ENCODE peak calls at places on chromosomes 4 and X, in six cellular contexts. X is H9, Z is pancreas, C is breast epithelium, M is osteocyte, H is GM13977. K is an unnamed sample.

GRCh38 chrX:11437642-11438379 is 144.6 kb downstream of the AMELX start:
- DNase-seq in X (no peak), Z (no peak), C (no peak), M (no peak), H (no peak), K (no peak)

GRCh38 chr4:98602270-98602669 is 56.1 kb downstream of the TSPAN5 start:
- DNase-seq in X (no peak), Z (no peak), C (no peak), M (no peak), H (peak), K (no peak)

GRCh38 chrX:10142041-10142589 is 14.7 kb upstream of the CLCN4 start:
- DNase-seq in X (no peak), Z (no peak), C (no peak), M (no peak), H (no peak), K (no peak)

GRCh38 chr4:33323393-33323792 is 2603.2 kb downstream of the PCDH7 start:
- DNase-seq in X (no peak), Z (no peak), C (no peak), M (no peak), H (no peak), K (no peak)

GRCh38 chr4:42568610-42569207 is 88.2 kb downstream of the ATP8A1 start:
- DNase-seq in X (peak), Z (no peak), C (peak), M (no peak), H (peak), K (no peak)

GRCh38 chr4:73721419-73721818 is 18.9 kb upstream of the CXCL8 start:
- DNase-seq in X (no peak), Z (no peak), C (no peak), M (no peak), H (no peak), K (no peak)

GRCh38 chr4:170259631-170260153 is 169.9 kb upstream of the AADAT start:
- DNase-seq in X (peak), Z (peak), C (peak), M (no peak), H (peak), K (peak)

GRCh38 chr4:154779362-154779947 is 1.6 kb upstream of the RBM46 start:
- DNase-seq in X (no peak), Z (no peak), C (no peak), M (no peak), H (no peak), K (no peak)

GRCh38 chrX:110588164-110588563 is 207.5 kb downstream of the CHRDL1 start:
- DNase-seq in X (no peak), Z (no peak), C (no peak), M (no peak), H (no peak), K (no peak)

GRCh38 chrX:39491548-39492297 is 606.0 kb downstream of the BCOR start:
- DNase-seq in X (no peak), Z (no peak), C (no peak), M (no peak), H (peak), K (no peak)

GRCh38 chrX:17597836-17598434 is 139.4 kb upstream of the SCML1 start:
- DNase-seq in X (no peak), Z (peak), C (peak), M (no peak), H (no peak), K (peak)

GRCh38 chrX:120365320-120365719 is 3.4 kb downstream of the ATP1B4 start:
- DNase-seq in X (peak), Z (peak), C (no peak), M (no peak), H (peak), K (no peak)

GRCh38 chrX:9995855-9996339 is 28.7 kb downstream of the CLDN34 start:
- DNase-seq in X (peak), Z (peak), C (peak), M (peak), H (peak), K (peak)

GRCh38 chr4:112003508-112003907 is 141.7 kb upstream of the FAM241A start:
- DNase-seq in X (no peak), Z (no peak), C (no peak), M (no peak), H (no peak), K (no peak)

GRCh38 chr4:13920901-13921300 is 293.4 kb upstream of the BOD1L1 start:
- DNase-seq in X (peak), Z (peak), C (peak), M (peak), H (no peak), K (no peak)

GRCh38 chr4:78578674-78579430 is 27.3 kb downstream of the ANXA3 start:
- DNase-seq in X (no peak), Z (no peak), C (no peak), M (no peak), H (no peak), K (no peak)

GRCh38 chrX:120429776-120430535 is 39.1 kb downstream of the LAMP2 start:
- DNase-seq in X (no peak), Z (no peak), C (no peak), M (no peak), H (no peak), K (no peak)

GRCh38 chr4:151434183-151434860 is 25.3 kb downstream of the FHIP1A start:
- DNase-seq in X (no peak), Z (no peak), C (no peak), M (no peak), H (no peak), K (no peak)

GRCh38 chr4:155522201-155522600 is 144.4 kb upstream of the GUCY1A1 start:
- DNase-seq in X (no peak), Z (no peak), C (no peak), M (no peak), H (no peak), K (no peak)

GRCh38 chr4:71132486-71132885 is 139.0 kb downstream of the DCK start:
- DNase-seq in X (no peak), Z (no peak), C (no peak), M (no peak), H (no peak), K (no peak)

GRCh38 chr4:77771566-77771965 is 47.6 kb downstream of the CNOT6L start:
- DNase-seq in X (no peak), Z (no peak), C (no peak), M (no peak), H (no peak), K (no peak)

GRCh38 chr4:95263960-95264359 is 284.8 kb downstream of the UNC5C start:
- DNase-seq in X (no peak), Z (no peak), C (no peak), M (no peak), H (no peak), K (no peak)

GRCh38 chrX:45803383-45803921 is 602.8 kb upstream of the DIPK2B start:
- DNase-seq in X (no peak), Z (no peak), C (no peak), M (no peak), H (no peak), K (no peak)

GRCh38 chr4:107736924-107737448 is 17.0 kb upstream of the PAPSS1 start:
- DNase-seq in X (peak), Z (no peak), C (no peak), M (no peak), H (peak), K (no peak)

GRCh38 chr4:82802906-82803305 is 4.3 kb upstream of the SCD5 start:
- DNase-seq in X (no peak), Z (no peak), C (no peak), M (no peak), H (no peak), K (no peak)

GRCh38 chr4:39900966-39901365 is 76.7 kb downstream of the PDS5A start:
- DNase-seq in X (no peak), Z (no peak), C (no peak), M (no peak), H (no peak), K (no peak)

GRCh38 chr4:187276786-187277408 is 553.2 kb upstream of the FAT1 start:
- DNase-seq in X (no peak), Z (no peak), C (no peak), M (no peak), H (no peak), K (no peak)

GRCh38 chrX:113001836-113002235 is 161.2 kb upstream of the AMOT start:
- DNase-seq in X (no peak), Z (no peak), C (no peak), M (no peak), H (no peak), K (no peak)

GRCh38 chr4:85762204-85762884 is 287.4 kb downstream of the ARHGAP24 start:
- DNase-seq in X (no peak), Z (no peak), C (no peak), M (no peak), H (no peak), K (no peak)

GRCh38 chr4:124177647-124178425 is 534.7 kb downstream of the ANKRD50 start:
- DNase-seq in X (no peak), Z (no peak), C (no peak), M (no peak), H (no peak), K (no peak)

GRCh38 chr4:80459918-80460473 is 124.5 kb downstream of the CFAP299 start:
- DNase-seq in X (no peak), Z (no peak), C (no peak), M (no peak), H (no peak), K (no peak)

GRCh38 chrX:15315509-15315908 is at the start of gene ASB11:
- DNase-seq in X (no peak), Z (no peak), C (no peak), M (no peak), H (no peak), K (no peak)

GRCh38 chr4:152900395-152900794 is 35.7 kb upstream of the FHDC1 start:
- DNase-seq in X (no peak), Z (no peak), C (no peak), M (no peak), H (no peak), K (no peak)

DNA sequence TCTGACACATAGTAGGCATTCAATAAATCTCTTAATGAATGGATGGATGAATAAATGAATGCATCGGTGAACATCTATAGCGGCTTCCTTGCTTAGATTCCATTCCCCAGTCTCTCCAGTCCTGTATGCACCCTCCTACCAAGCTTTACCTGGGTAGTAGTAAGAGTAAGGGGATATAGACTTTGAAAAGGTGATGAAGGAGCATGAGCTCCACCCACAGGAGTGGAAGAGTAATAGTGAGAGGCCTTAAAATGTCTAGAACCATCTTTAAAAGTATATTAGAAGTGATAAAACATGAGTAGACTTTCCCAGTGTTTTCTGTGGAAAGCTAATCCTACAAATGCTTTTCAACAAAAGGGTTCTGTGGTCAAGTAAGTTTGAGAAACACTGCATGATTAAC is 35.5 kb upstream of the GPC3 start:
- DNase-seq in X (no peak), Z (no peak), C (no peak), M (no peak), H (no peak), K (no peak)
- TF ChIP-seq CTCF in X (peak), Z (no peak), C (no peak), M (peak), H (no peak), K (no peak)

GRCh38 chrX:25034889-25035288 is 19.1 kb upstream of the ARX start:
- DNase-seq in X (no peak), Z (no peak), C (no peak), M (no peak), H (no peak), K (no peak)
- TF ChIP-seq CTCF in X (peak), Z (no peak), C (no peak), M (peak), H (no peak), K (no peak)

GRCh38 chr4:122793811-122794210 is 32.8 kb upstream of the FGF2 start:
- DNase-seq in X (no peak), Z (no peak), C (no peak), M (no peak), H (no peak), K (no peak)
- TF ChIP-seq CTCF in X (no peak), Z (no peak), C (no peak), M (no peak), H (no peak), K (no peak)

GRCh38 chr4:2416564-2417195 is 1.8 kb downstream of the ZFYVE28 start:
- DNase-seq in X (peak), Z (peak), C (no peak), M (no peak), H (no peak), K (no peak)

GRCh38 chr4:2417196-2417764 is 1.2 kb downstream of the ZFYVE28 start:
- DNase-seq in X (no peak), Z (peak), C (no peak), M (no peak), H (no peak), K (no peak)

GRCh38 chr4:2418652-2419571 is at the start of gene CFAP99:
- DNase-seq in X (peak), Z (peak), C (peak), M (peak), H (peak), K (peak)

GRCh38 chr4:2417765-2418651 is at the start of gene ZFYVE28:
- DNase-seq in X (no peak), Z (peak), C (no peak), M (no peak), H (no peak), K (no peak)

DNA sequence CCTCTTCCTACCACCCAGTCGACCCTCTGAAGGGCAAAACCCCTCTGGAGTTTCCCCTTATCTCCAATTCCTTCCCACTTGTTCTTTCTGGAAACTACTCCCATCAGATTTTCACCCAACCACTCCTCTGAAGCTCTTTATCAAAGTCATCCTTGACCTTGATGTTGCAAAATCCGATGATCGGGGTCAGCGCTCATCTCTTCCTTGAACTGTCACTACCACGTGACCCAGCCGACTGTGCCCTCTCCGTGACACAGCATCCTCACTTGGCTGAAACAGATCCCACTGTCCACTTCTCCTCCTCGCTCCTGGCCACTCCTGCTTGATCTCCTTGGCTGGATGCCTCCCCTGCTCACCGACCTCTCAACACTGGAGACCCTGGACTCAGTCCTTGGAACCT is 1.1 kb downstream of the CFAP99 start:
- DNase-seq in X (no peak), Z (no peak), C (no peak), M (no peak), H (no peak), K (no peak)
- TF ChIP-seq CTCF in X (no peak), Z (no peak), C (no peak), M (no peak), H (no peak), K (no peak)

GRCh38 chrX:24693453-24694202 is at the start of gene POLA1:
- DNase-seq in X (peak), Z (peak), C (peak), M (peak), H (peak), K (peak)
- TF ChIP-seq CTCF in X (no peak), Z (no peak), C (no peak), M (no peak), H (no peak), K (no peak)

DNA sequence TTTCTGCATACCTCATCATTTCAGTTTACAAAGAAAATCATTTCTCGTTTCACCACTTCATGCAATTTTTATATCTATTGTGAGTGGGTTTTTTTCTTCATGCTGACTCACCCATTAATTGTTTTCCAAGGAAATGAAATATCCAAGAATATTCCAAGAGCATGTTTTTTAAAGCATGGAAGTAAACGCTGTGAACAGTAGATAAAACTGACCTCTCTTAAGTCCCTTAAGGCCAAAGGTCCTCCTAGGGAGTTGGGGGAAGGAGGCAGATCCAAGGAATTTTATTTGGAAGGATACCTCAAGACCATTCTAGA is 2.6 kb upstream of the APBB2 start:
- DNase-seq in X (no peak), Z (no peak), C (no peak), M (no peak), H (no peak), K (no peak)
- TF ChIP-seq CTCF in X (no peak), Z (no peak), C (no peak), M (no peak), H (no peak), K (no peak)